ENCODE peak calls at places on chromosomes 12 and 14, in six cellular contexts. One of them, this sample, is unnamed.

GRCh38 chr14:99995700-99996356 is 69.4 kb upstream of the EVL start:
- ATAC-seq in right cardiac atrium: peak; percentile 70
- ATAC-seq in sciatic nerve: peak; percentile 71
- ATAC-seq in K562: peak; percentile 94
- ATAC-seq in IMR-90: peak; percentile 53
- ATAC-seq in left lung: peak; percentile 99
- ATAC-seq in this sample: peak; percentile 61

GRCh38 chr14:21536395-21537087 is 10.4 kb upstream of the SALL2 start:
- ATAC-seq in right cardiac atrium: peak; percentile 43
- ATAC-seq in sciatic nerve: peak; percentile 41
- ATAC-seq in K562: no peak
- ATAC-seq in IMR-90: peak; percentile 48
- ATAC-seq in left lung: peak; percentile 47
- ATAC-seq in this sample: no peak

GRCh38 chr12:3920378-3921141 is 47.4 kb upstream of the PARP11 start:
- ATAC-seq in right cardiac atrium: no peak
- ATAC-seq in sciatic nerve: peak; percentile 32
- ATAC-seq in K562: no peak
- ATAC-seq in IMR-90: no peak
- ATAC-seq in left lung: no peak
- ATAC-seq in this sample: no peak

GRCh38 chr12:100017056-100017455 is 32.3 kb upstream of the ANKS1B start:
- ATAC-seq in right cardiac atrium: no peak
- ATAC-seq in sciatic nerve: no peak
- ATAC-seq in K562: no peak
- ATAC-seq in IMR-90: no peak
- ATAC-seq in left lung: no peak
- ATAC-seq in this sample: no peak

GRCh38 chr12:27244680-27245005 is 557 bp downstream of the STK38L start:
- ATAC-seq in right cardiac atrium: no peak
- ATAC-seq in sciatic nerve: no peak
- ATAC-seq in K562: no peak
- ATAC-seq in IMR-90: no peak
- ATAC-seq in left lung: no peak
- ATAC-seq in this sample: peak; percentile 27

GRCh38 chr14:89258728-89259273 is 158.2 kb downstream of the FOXN3 start:
- ATAC-seq in right cardiac atrium: no peak
- ATAC-seq in sciatic nerve: no peak
- ATAC-seq in K562: no peak
- ATAC-seq in IMR-90: no peak
- ATAC-seq in left lung: no peak
- ATAC-seq in this sample: no peak

GRCh38 chr14:68685419-68686211 is 107.3 kb downstream of the ZFP36L1 start:
- ATAC-seq in right cardiac atrium: no peak
- ATAC-seq in sciatic nerve: no peak
- ATAC-seq in K562: no peak
- ATAC-seq in IMR-90: peak; percentile 25
- ATAC-seq in left lung: peak; percentile 84
- ATAC-seq in this sample: peak; percentile 60

GRCh38 chr14:68279777-68280233 is 460.2 kb downstream of the RAD51B start:
- ATAC-seq in right cardiac atrium: no peak
- ATAC-seq in sciatic nerve: no peak
- ATAC-seq in K562: no peak
- ATAC-seq in IMR-90: no peak
- ATAC-seq in left lung: no peak
- ATAC-seq in this sample: no peak

GRCh38 chr14:91429385-91429784 is 11.8 kb upstream of the CCDC88C start:
- ATAC-seq in right cardiac atrium: no peak
- ATAC-seq in sciatic nerve: no peak
- ATAC-seq in K562: no peak
- ATAC-seq in IMR-90: no peak
- ATAC-seq in left lung: no peak
- ATAC-seq in this sample: no peak

GRCh38 chr14:103725739-103726395 is 10.3 kb downstream of the ZFYVE21 start:
- ATAC-seq in right cardiac atrium: no peak
- ATAC-seq in sciatic nerve: no peak
- ATAC-seq in K562: no peak
- ATAC-seq in IMR-90: no peak
- ATAC-seq in left lung: no peak
- ATAC-seq in this sample: no peak

GRCh38 chr14:71321556-71322315 is 414.5 kb downstream of the PCNX1 start:
- ATAC-seq in right cardiac atrium: no peak
- ATAC-seq in sciatic nerve: no peak
- ATAC-seq in K562: no peak
- ATAC-seq in IMR-90: no peak
- ATAC-seq in left lung: peak; percentile 42
- ATAC-seq in this sample: no peak

GRCh38 chr12:59173696-59174095 is 253.4 kb upstream of the LRIG3 start:
- ATAC-seq in right cardiac atrium: no peak
- ATAC-seq in sciatic nerve: no peak
- ATAC-seq in K562: no peak
- ATAC-seq in IMR-90: no peak
- ATAC-seq in left lung: no peak
- ATAC-seq in this sample: no peak

GRCh38 chr14:71371711-71372396 is 464.6 kb downstream of the PCNX1 start:
- ATAC-seq in right cardiac atrium: no peak
- ATAC-seq in sciatic nerve: peak; percentile 30
- ATAC-seq in K562: peak; percentile 85
- ATAC-seq in IMR-90: peak; percentile 84
- ATAC-seq in left lung: peak; percentile 85
- ATAC-seq in this sample: peak; percentile 50

GRCh38 chr12:581321-581720 is 81.9 kb downstream of the NINJ2 start:
- ATAC-seq in right cardiac atrium: no peak
- ATAC-seq in sciatic nerve: no peak
- ATAC-seq in K562: no peak
- ATAC-seq in IMR-90: no peak
- ATAC-seq in left lung: no peak
- ATAC-seq in this sample: no peak